ENCODE peak calls at places on chromosomes 12 and 14, in nine cellular contexts. X is HCT116, R is mammary epithelial cell, J is keratinocyte, P is GM23338, M is hepatocyte, A is PC-9, W is HepG2, O is endothelial cell of umbilical vein. T is an unnamed sample. For H3K27me3, the result is how much of the 10 kb centered on the place peaks cover.

GRCh38 chr12:64001439-64001838 is 156.9 kb downstream of the SRGAP1 start:
- DNase-seq in P (no peak), O (no peak), A (no peak), J (no peak), R (peak), M (no peak), W (no peak), X (no peak), T (no peak)

GRCh38 chr14:63496837-63497400 is 46.3 kb downstream of the PPP2R5E start:
- DNase-seq in M (no peak), X (no peak), J (no peak), P (no peak), W (no peak), R (no peak), O (peak), A (no peak), T (no peak)

GRCh38 chr14:53696217-53696965 is 260.2 kb downstream of the BMP4 start:
- DNase-seq in X (no peak), P (no peak), A (peak), J (no peak), W (peak), M (peak), R (peak), O (peak), T (no peak)

GRCh38 chr12:2323538-2324261 is 270.9 kb downstream of the CACNA1C start:
- DNase-seq in P (no peak), X (no peak), W (no peak), R (no peak), M (no peak), J (no peak), O (no peak), A (no peak), T (no peak)

GRCh38 chr12:79329933-79330332 is 360.8 kb downstream of the PAWR start:
- DNase-seq in X (no peak), P (no peak), O (peak), M (no peak), R (peak), J (no peak), A (no peak), W (no peak), T (no peak)

GRCh38 chr12:664779-665092 is 1.5 kb upstream of the NINJ2 start:
- DNase-seq in P (no peak), R (no peak), W (no peak), M (no peak), J (no peak), X (no peak), A (no peak), O (no peak), T (no peak)

GRCh38 chr14:81236138-81236537 is 15.4 kb upstream of the GTF2A1 start:
- DNase-seq in A (no peak), J (no peak), W (no peak), R (no peak), P (no peak), O (no peak), M (no peak), X (no peak), T (no peak)

GRCh38 chr12:131357152-131357747 is 353.6 kb upstream of the SFSWAP start:
- DNase-seq in O (no peak), M (no peak), P (no peak), X (no peak), W (no peak), R (no peak), A (no peak), J (no peak), T (no peak)

GRCh38 chr12:51389302-51389999 is 1.8 kb downstream of the GALNT6 start:
- DNase-seq in O (no peak), M (no peak), R (no peak), X (no peak), W (no peak), A (no peak), J (no peak), P (no peak), T (no peak)

GRCh38 chr12:12428961-12429657 is 72.2 kb downstream of the BORCS5 start:
- DNase-seq in P (no peak), J (peak), A (peak), X (no peak), R (peak), W (no peak), M (no peak), O (no peak), T (no peak)

GRCh38 chr12:96249196-96250118 is 55.3 kb downstream of the ELK3 start:
- DNase-seq in W (no peak), M (no peak), X (no peak), O (no peak), A (no peak), P (no peak), R (no peak), J (no peak), T (peak)

GRCh38 chr14:67999693-68000384 is 180.3 kb downstream of the RAD51B start:
- DNase-seq in P (no peak), X (peak), W (no peak), O (peak), A (no peak), R (peak), J (peak), M (peak), T (no peak)

GRCh38 chr12:106645465-106646330 is 62.9 kb downstream of the RFX4 start:
- DNase-seq in R (no peak), P (no peak), X (no peak), A (no peak), W (no peak), J (no peak), M (no peak), O (no peak), T (no peak)

GRCh38 chr14:103123634-103124500 is 606 bp downstream of the TNFAIP2 start:
- DNase-seq in P (peak), J (no peak), M (peak), X (no peak), O (peak), A (peak), R (no peak), W (no peak), T (peak)

GRCh38 chr14:34571771-34572170 is 32.3 kb upstream of the EAPP start:
- DNase-seq in W (no peak), A (no peak), O (no peak), X (no peak), R (no peak), J (no peak), P (no peak), M (no peak), T (no peak)

GRCh38 chr12:32107376-32108267 is 975 bp downstream of the BICD1 start:
- DNase-seq in O (peak), M (peak), P (peak), J (no peak), X (peak), W (peak), A (peak), R (peak), T (peak)

GRCh38 chr14:36091096-36091495 is 85.4 kb downstream of the PTCSC3 start:
- DNase-seq in J (no peak), O (no peak), R (peak), X (peak), A (peak), P (no peak), W (peak), M (peak), T (no peak)

GRCh38 chr12:77893918-77894317 is 63.2 kb downstream of the NAV3 start:
- DNase-seq in W (peak), A (no peak), P (peak), R (peak), M (peak), X (peak), J (no peak), O (peak), T (no peak)

GRCh38 chr12:106342397-106343212 is 14.9 kb upstream of the POLR3B start:
- DNase-seq in M (peak), J (no peak), X (no peak), A (peak), P (no peak), O (peak), W (peak), R (peak), T (no peak)

GRCh38 chr12:113263431-113263963 is 42.2 kb downstream of the TPCN1 start:
- DNase-seq in P (no peak), M (no peak), X (no peak), J (no peak), A (no peak), W (no peak), R (no peak), O (no peak), T (no peak)

GRCh38 chr14:89379891-89380820 is 36.9 kb downstream of the FOXN3 start:
- DNase-seq in J (no peak), W (no peak), M (no peak), O (no peak), R (no peak), X (no peak), A (no peak), P (no peak), T (no peak)

GRCh38 chr12:27190761-27191160 is 53.3 kb upstream of the STK38L start:
- DNase-seq in J (no peak), W (no peak), M (no peak), P (no peak), R (no peak), O (peak), A (peak), X (no peak), T (no peak)

GRCh38 chr14:65853407-65853955 is 441.0 kb downstream of the FUT8 start:
- DNase-seq in J (no peak), M (no peak), X (no peak), A (no peak), O (no peak), W (no peak), P (no peak), R (no peak), T (no peak)

GRCh38 chr14:59069455-59069854 is 119.0 kb upstream of the DAAM1 start:
- DNase-seq in X (no peak), A (no peak), O (no peak), J (no peak), W (peak), R (no peak), M (no peak), P (no peak), T (no peak)

GRCh38 chr12:130161261-130162231 is 718 bp upstream of the FZD10 start:
- DNase-seq in X (no peak), J (no peak), M (peak), A (no peak), P (peak), R (no peak), O (no peak), W (no peak), T (peak)
- TF ChIP-seq EZH2 in X (no peak), J (peak), M (peak), A (no peak), P (peak), R (no peak), O (no peak), W (no peak), T (peak)

DNA sequence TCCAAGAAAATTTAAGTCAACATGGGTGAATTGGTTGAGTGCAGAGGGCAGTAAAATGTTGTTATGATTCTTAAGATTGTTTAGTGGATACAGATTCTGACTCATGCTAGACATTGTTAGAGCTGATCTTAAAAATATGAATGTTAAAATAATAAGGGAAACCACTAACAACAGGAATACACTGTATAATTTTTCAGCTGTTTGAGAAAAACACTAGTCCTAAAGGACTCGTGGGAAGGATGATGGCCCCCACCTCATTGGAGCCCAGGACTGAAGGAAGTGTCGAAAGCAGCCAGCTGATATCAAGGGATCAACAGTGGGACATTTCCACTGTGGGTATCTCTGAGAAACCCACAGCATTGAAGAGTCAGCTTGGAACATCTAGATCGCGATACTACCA is 82.9 kb upstream of the SCAF11 start:
- DNase-seq in O (no peak), P (no peak), W (no peak), A (no peak), M (no peak), R (no peak), X (no peak), J (no peak), T (no peak)
- H3K27me3 ChIP-seq in O (under half), P (under half), W (under half), A (under half), M (under half), R (under half), X (under half), J (under half), T (under half)

DNA sequence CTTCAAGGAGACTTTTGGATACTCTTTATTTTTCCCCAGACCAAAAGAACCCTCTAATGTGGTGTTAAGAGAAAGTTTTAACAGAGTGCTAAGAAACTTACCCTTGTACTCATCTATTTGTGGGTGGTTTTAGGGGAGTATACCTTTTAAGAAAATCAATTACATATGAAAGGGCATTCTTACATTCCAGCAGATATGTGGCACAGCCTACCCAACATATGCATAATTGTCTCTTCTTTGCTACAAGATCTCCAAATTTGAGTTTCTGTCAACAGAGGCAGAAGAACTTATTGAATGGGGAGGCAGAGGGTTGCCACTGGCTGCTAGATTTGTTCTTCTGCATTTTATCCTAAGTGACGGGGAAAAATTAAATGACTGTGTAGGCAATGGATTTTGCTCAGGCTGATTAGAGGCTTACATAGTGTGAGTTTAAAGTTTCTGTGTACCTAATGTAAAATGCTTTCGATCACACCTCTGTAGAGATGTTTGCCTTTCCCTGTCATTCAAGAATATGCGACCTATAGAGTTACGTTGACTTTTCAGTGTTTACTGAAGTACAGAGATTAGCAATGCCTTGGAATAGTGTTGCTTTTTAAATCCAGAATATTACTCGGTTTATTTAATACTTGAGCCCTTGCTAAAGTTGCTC is 54.6 kb downstream of the PROX2 start:
- DNase-seq in P (no peak), W (peak), O (no peak), R (no peak), J (no peak), X (no peak), A (no peak), M (peak), T (no peak)
- TF ChIP-seq EZH2 in P (no peak), W (no peak), O (no peak), R (no peak), J (no peak), X (no peak), A (no peak), M (no peak), T (no peak)

GRCh38 chr14:91573894-91574837 is 64.1 kb upstream of the PPP4R3A start:
- DNase-seq in X (peak), R (peak), A (peak), M (peak), W (no peak), J (no peak), O (peak), P (peak), T (peak)

GRCh38 chr14:91568626-91569025 is 58.5 kb upstream of the PPP4R3A start:
- DNase-seq in A (no peak), X (no peak), P (no peak), J (no peak), W (peak), O (no peak), M (no peak), R (no peak), T (no peak)

GRCh38 chr14:91573528-91573893 is 63.4 kb upstream of the PPP4R3A start:
- DNase-seq in P (no peak), O (no peak), A (no peak), R (no peak), W (no peak), M (no peak), J (no peak), X (no peak), T (no peak)

GRCh38 chr14:91570021-91570420 is 59.9 kb upstream of the PPP4R3A start:
- DNase-seq in R (no peak), M (no peak), J (no peak), O (no peak), X (no peak), A (no peak), W (no peak), P (peak), T (peak)

DNA sequence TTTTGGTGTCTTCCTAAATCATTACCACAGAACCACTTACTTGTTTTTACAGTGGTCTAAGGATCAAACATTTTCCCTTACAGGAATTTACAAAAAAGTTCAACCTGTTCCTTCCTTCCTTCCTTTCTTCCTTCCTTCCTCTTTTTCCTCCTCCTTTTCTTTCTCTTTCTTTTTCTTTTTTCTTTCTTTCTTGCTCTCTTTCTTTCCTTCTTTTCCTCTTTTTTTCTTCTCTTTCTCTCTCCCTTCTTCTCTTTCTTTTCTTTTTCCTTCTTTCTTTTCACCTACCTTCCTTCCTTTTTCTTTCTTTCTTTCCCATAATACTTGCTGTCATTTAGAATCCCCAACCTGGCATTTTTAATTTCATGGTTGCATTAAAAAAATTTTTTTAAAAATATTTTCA is 59.2 kb upstream of the PPP4R3A start:
- DNase-seq in X (no peak), M (no peak), W (no peak), P (no peak), R (no peak), A (no peak), O (no peak), J (no peak), T (no peak)
- H3K27me3 ChIP-seq in X (under half), M (under half), W (under half), P (under half), R (under half), A (under half), O (under half), J (under half), T (half or more)

GRCh38 chr12:54002915-54003339 is 3.0 kb downstream of the HOXC9 start:
- DNase-seq in X (no peak), J (no peak), W (no peak), O (no peak), P (no peak), M (no peak), R (no peak), A (no peak), T (no peak)
- TF ChIP-seq EZH2 in X (no peak), J (no peak), W (no peak), O (no peak), P (peak), M (no peak), R (no peak), A (no peak), T (peak)

DNA sequence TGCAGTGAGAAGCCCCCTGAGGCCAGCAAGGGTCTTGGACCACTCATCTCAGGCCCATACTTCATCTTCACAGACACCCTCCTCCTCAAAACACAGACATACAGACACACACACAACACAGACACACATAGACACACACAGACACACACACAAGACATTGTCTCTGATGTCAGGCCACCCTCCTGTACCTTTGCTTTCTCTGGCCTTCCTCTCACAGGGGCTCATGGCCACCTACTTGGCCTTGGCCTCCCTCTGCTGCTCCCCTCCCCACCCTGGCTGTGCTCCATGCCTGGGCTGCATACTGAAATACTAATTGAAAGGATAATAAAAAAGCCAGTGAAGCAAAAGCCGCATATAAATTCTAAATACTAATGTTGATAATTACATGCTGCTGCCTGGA is 1.6 kb upstream of the SYNDIG1L start:
- DNase-seq in J (no peak), R (no peak), P (no peak), A (no peak), W (no peak), X (no peak), O (no peak), M (no peak), T (no peak)
- H3K27me3 ChIP-seq in J (under half), R (under half), P (under half), A (under half), W (under half), X (half or more), O (under half), M (half or more), T (under half)

GRCh38 chr12:57226588-57227314 is 2.8 kb upstream of the SHMT2 start:
- DNase-seq in M (no peak), W (no peak), A (no peak), P (peak), R (no peak), X (no peak), J (no peak), O (no peak), T (peak)
- TF ChIP-seq EZH2 in M (peak), W (no peak), A (no peak), P (peak), R (no peak), X (no peak), J (no peak), O (peak), T (peak)

GRCh38 chr12:128918910-128919309 is 65.6 kb downstream of the GLT1D1 start:
- DNase-seq in R (no peak), P (no peak), X (no peak), W (no peak), J (no peak), M (no peak), A (no peak), O (no peak), T (no peak)

GRCh38 chr12:128911861-128912260 is 58.6 kb downstream of the GLT1D1 start:
- DNase-seq in A (no peak), X (no peak), J (no peak), M (no peak), O (no peak), P (no peak), W (no peak), R (no peak), T (no peak)

GRCh38 chr12:128918481-128918880 is 65.2 kb downstream of the GLT1D1 start:
- DNase-seq in R (no peak), M (no peak), W (no peak), O (no peak), J (no peak), X (no peak), P (no peak), A (no peak), T (no peak)

GRCh38 chr12:128916425-128916824 is 63.1 kb downstream of the GLT1D1 start:
- DNase-seq in O (no peak), P (no peak), J (no peak), A (no peak), X (no peak), R (no peak), W (no peak), M (no peak), T (no peak)

GRCh38 chr12:128914908-128915563 is 61.8 kb downstream of the GLT1D1 start:
- DNase-seq in A (no peak), O (no peak), M (no peak), X (no peak), P (no peak), R (no peak), W (no peak), J (no peak), T (no peak)
- H3K27me3 ChIP-seq in A (half or more), O (under half), M (under half), X (under half), P (under half), R (under half), W (under half), J (under half), T (under half)

GRCh38 chr14:52067873-52068740 is 752 bp downstream of the NID2 start:
- DNase-seq in M (peak), X (no peak), O (peak), P (peak), R (no peak), J (no peak), W (no peak), A (no peak), T (peak)
- TF ChIP-seq EZH2 in M (peak), X (no peak), O (no peak), P (peak), R (no peak), J (peak), W (peak), A (no peak), T (peak)

DNA sequence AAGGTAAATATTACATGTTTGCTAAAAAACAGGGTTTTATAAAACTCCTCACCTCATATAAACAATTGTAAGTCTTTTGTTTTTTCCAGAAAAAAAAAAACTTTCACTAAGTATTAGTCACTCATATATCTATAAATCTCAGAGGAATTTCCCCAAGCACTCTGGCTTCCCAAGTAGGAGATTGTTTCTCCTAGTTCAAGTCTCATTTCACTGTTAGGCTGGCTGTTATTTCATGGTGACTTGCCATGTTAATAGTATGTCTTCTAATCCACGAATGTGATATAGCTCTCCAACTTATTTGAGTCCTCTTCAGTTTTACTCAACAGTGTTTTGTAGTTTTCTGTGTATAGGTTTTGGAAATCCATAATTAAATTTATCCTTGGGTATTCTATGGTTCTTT is 61.6 kb downstream of the CAPZA3 start:
- DNase-seq in A (no peak), J (no peak), P (no peak), W (no peak), O (peak), X (no peak), R (peak), M (no peak), T (no peak)
- H3K27me3 ChIP-seq in A (under half), J (under half), P (under half), W (under half), O (under half), X (under half), R (under half), M (under half), T (under half)